ENCODE peak calls at places on chromosomes 5 and 9, in six cellular contexts. U is PC-3; Z is mesendoderm; T is neuronal stem cell; A is CD4-positive, CD25-positive, alpha-beta regulatory T cell; J is IMR-90. P is an unnamed sample. For H3K4me1, the result is how much of the 10 kb centered on the place peaks cover.

GRCh38 chr9:16867571-16868311 is 2.7 kb downstream of the BNC2 start:
- DNase-seq in U (peak), Z (peak), T (no peak), A (no peak), J (peak), P (no peak)

GRCh38 chr5:78591227-78591626 is 57.3 kb downstream of the LHFPL2 start:
- DNase-seq in U (peak), Z (peak), T (no peak), A (no peak), J (peak), P (no peak)

GRCh38 chr9:136260936-136261472 is 15.4 kb upstream of the QSOX2 start:
- DNase-seq in U (no peak), Z (no peak), T (no peak), A (no peak), J (no peak), P (no peak)

GRCh38 chr5:26828294-26828693 is 210.1 kb downstream of the CDH9 start:
- DNase-seq in U (no peak), Z (no peak), T (no peak), A (no peak), J (no peak), P (no peak)

GRCh38 chr5:96726802-96727201 is 64.6 kb downstream of the CAST start:
- DNase-seq in U (no peak), Z (peak), T (no peak), A (no peak), J (no peak), P (no peak)

GRCh38 chr9:18056993-18057369 is 417.0 kb upstream of the ADAMTSL1 start:
- DNase-seq in U (no peak), Z (no peak), T (no peak), A (no peak), J (no peak), P (no peak)

GRCh38 chr5:146369691-146370090 is 31.1 kb downstream of the POU4F3 start:
- DNase-seq in U (peak), Z (no peak), T (no peak), A (no peak), J (peak), P (no peak)

GRCh38 chr5:73763300-73764032 is 137.5 kb downstream of the ARHGEF28 start:
- DNase-seq in U (peak), Z (no peak), T (no peak), A (no peak), J (no peak), P (peak)

GRCh38 chr9:91586282-91586681 is 162.7 kb upstream of the NFIL3 start:
- DNase-seq in U (no peak), Z (no peak), T (no peak), A (no peak), J (no peak), P (no peak)

GRCh38 chr9:89814340-89815040 is 209.7 kb downstream of the GADD45G start:
- DNase-seq in U (no peak), Z (no peak), T (no peak), A (no peak), J (peak), P (no peak)

GRCh38 chr5:174140452-174140851 is 94.9 kb downstream of the NSG2 start:
- DNase-seq in U (no peak), Z (peak), T (no peak), A (no peak), J (no peak), P (no peak)

GRCh38 chr5:43553381-43553780 is 3.5 kb downstream of the PAIP1 start:
- DNase-seq in U (peak), Z (peak), T (no peak), A (no peak), J (peak), P (no peak)

GRCh38 chr5:134500699-134501430 is 24.6 kb upstream of the JADE2 start:
- DNase-seq in U (no peak), Z (no peak), T (no peak), A (no peak), J (peak), P (no peak)

GRCh38 chr5:80928073-80928472 is 32.1 kb upstream of the RASGRF2 start:
- DNase-seq in U (no peak), Z (no peak), T (no peak), A (no peak), J (no peak), P (no peak)

GRCh38 chr5:12570688-12571087 is 666.4 kb upstream of the CTNND2 start:
- DNase-seq in U (peak), Z (no peak), T (no peak), A (no peak), J (no peak), P (no peak)

GRCh38 chr5:122902263-122902662 is 56.9 kb downstream of the SNX24 start:
- DNase-seq in U (no peak), Z (no peak), T (no peak), A (no peak), J (no peak), P (no peak)

GRCh38 chr5:87116821-87117512 is 150.7 kb upstream of the RASA1 start:
- DNase-seq in U (peak), Z (no peak), T (no peak), A (no peak), J (peak), P (no peak)

GRCh38 chr5:68271124-68271523 is 55.6 kb downstream of the PIK3R1 start:
- DNase-seq in U (no peak), Z (no peak), T (no peak), A (no peak), J (no peak), P (no peak)

GRCh38 chr5:68269820-68270219 is 54.3 kb downstream of the PIK3R1 start:
- DNase-seq in U (no peak), Z (no peak), T (no peak), A (no peak), J (no peak), P (no peak)

GRCh38 chr5:68268363-68269130 is 53.0 kb downstream of the PIK3R1 start:
- DNase-seq in U (no peak), Z (no peak), T (no peak), A (no peak), J (no peak), P (no peak)

GRCh38 chr5:68272289-68272688 is 56.7 kb downstream of the PIK3R1 start:
- DNase-seq in U (peak), Z (no peak), T (no peak), A (peak), J (peak), P (no peak)

DNA sequence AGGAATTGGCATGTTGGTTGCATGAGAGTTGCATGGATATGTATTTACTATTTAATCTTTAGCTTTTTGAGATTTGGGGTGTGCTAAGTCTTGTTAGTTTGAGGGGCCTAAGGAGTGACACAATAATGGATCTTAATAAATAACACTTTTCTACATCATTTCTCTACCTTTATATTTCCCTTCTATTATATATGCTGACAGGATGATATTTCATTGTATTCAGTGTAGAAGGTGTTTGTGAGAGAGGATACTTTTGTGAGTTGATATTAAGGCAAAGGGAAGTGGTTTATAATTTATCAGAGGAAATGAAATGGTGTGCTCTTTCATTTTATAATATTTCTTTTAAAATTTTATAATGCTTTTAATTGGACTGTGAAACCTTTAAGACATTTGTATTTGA is 55.0 kb downstream of the PIK3R1 start:
- DNase-seq in U (no peak), Z (no peak), T (no peak), A (no peak), J (no peak), P (no peak)
- H3K4me1 ChIP-seq in U (under half), Z (under half), T (under half), A (half or more), J (under half), P (under half)

GRCh38 chr9:93864840-93865239 is 90.3 kb downstream of the BARX1 start:
- DNase-seq in U (no peak), Z (no peak), T (no peak), A (no peak), J (no peak), P (no peak)
- H3K4me3 ChIP-seq in U (no peak), Z (no peak), T (no peak), A (no peak), J (no peak), P (no peak)

GRCh38 chr9:28031521-28032177 is 458.4 kb upstream of the C9orf72 start:
- DNase-seq in U (no peak), Z (peak), T (peak), A (no peak), J (no peak), P (no peak)
- H3K4me1 ChIP-seq in U (under half), Z (under half), T (under half), A (under half), J (under half), P (under half)

DNA sequence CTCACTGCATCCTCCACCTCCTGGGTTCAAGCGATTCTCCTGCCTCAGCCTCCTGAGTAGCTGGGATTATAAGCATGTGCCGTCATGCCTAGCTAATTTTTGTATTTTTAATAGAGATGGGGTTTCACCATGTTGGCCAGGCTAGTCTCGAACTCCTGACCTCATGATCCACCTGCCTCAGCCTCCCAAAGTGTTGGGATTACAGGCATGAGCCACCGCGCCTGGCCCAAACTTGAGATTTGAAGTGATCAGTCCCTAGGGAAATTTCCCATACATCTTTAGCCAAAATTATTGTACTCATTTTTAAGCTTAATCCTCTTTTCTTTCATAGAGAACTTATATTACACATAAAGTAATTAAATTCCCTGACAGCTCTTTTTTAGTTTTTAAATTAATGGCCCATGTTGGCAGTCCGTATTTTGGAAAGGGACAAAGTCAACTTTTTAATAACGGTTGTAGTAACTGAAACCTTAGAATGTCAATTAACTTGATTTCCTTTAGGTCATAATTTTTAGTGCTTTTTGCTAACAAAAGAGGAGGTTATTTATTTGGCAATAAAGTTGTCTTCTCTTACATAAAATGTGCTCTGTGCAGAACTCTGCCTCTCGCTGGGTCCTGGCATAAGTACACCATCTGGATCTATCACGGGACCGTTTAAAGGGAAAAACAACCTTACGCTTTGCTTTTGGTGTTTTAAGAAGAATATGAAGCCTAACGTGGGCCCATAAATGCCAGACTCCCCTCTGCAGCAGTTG is 142.3 kb upstream of the OTULINL start:
- DNase-seq in U (no peak), Z (no peak), T (no peak), A (no peak), J (no peak), P (no peak)
- H3K4me3 ChIP-seq in U (no peak), Z (no peak), T (no peak), A (no peak), J (no peak), P (no peak)

GRCh38 chr9:133708770-133709611 is 29.2 kb downstream of the SARDH start:
- DNase-seq in U (no peak), Z (no peak), T (no peak), A (peak), J (no peak), P (no peak)
- H3K4me1 ChIP-seq in U (under half), Z (under half), T (under half), A (under half), J (under half), P (under half)

DNA sequence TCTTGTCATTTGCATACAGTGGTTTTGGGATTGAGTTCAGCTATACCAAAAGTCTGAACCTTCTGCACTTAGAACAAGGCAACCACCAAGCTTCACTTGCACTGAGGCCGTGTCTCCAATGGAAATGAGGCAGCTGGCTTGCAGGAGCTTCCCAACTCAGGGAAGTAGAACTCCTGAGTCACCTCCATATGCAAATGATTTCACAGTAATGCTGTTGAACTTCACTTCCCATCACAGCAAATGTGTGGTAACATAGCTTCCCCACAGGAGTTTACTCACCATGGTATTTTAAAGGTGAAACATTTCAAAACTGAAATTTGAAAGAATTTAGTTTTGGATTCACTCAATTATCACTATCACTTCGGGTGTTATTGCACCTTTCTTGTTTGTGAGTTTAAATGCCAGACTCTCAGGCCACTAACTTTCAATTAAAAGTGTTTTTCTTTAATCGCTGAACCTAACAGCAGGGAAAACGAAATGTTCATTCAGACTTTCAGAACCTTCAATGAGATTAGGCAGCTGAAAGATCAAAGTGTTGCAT is 9.0 kb downstream of the CD274 start:
- DNase-seq in U (no peak), Z (peak), T (no peak), A (no peak), J (no peak), P (no peak)
- H3K4me3 ChIP-seq in U (no peak), Z (no peak), T (no peak), A (no peak), J (no peak), P (no peak)

GRCh38 chr9:112120046-112120373 is 55.1 kb downstream of the SUSD1 start:
- DNase-seq in U (no peak), Z (no peak), T (no peak), A (no peak), J (no peak), P (no peak)

GRCh38 chr9:112121633-112122032 is 53.5 kb downstream of the SUSD1 start:
- DNase-seq in U (no peak), Z (no peak), T (no peak), A (no peak), J (no peak), P (no peak)

GRCh38 chr9:112119225-112120045 is 55.7 kb downstream of the SUSD1 start:
- DNase-seq in U (no peak), Z (peak), T (no peak), A (no peak), J (peak), P (no peak)

GRCh38 chr9:112124156-112124555 is 50.9 kb downstream of the SUSD1 start:
- DNase-seq in U (no peak), Z (no peak), T (no peak), A (no peak), J (no peak), P (no peak)

DNA sequence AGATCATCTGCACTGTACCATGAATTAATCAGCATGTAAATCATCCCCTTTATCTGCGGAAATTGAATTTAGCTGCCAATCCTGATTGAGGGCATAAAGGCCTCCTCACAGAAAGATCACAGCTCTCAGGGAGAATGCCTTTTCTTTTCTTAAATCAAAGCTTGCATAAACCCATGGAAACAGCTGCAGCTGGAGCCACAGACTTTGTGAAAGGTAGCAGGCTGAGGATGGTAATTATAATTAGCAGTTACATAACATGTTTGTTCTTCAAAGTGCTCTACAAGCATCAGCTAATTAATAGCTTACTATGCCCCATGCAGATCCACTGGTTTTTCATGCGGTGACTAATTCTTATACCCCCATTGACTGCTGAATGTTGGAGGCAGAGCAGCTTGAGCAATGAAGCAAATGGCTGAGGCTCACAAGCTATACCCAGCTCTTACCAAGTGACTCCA is 54.6 kb downstream of the SUSD1 start:
- DNase-seq in U (no peak), Z (peak), T (no peak), A (no peak), J (no peak), P (no peak)
- H3K4me1 ChIP-seq in U (under half), Z (under half), T (under half), A (under half), J (under half), P (under half)

DNA sequence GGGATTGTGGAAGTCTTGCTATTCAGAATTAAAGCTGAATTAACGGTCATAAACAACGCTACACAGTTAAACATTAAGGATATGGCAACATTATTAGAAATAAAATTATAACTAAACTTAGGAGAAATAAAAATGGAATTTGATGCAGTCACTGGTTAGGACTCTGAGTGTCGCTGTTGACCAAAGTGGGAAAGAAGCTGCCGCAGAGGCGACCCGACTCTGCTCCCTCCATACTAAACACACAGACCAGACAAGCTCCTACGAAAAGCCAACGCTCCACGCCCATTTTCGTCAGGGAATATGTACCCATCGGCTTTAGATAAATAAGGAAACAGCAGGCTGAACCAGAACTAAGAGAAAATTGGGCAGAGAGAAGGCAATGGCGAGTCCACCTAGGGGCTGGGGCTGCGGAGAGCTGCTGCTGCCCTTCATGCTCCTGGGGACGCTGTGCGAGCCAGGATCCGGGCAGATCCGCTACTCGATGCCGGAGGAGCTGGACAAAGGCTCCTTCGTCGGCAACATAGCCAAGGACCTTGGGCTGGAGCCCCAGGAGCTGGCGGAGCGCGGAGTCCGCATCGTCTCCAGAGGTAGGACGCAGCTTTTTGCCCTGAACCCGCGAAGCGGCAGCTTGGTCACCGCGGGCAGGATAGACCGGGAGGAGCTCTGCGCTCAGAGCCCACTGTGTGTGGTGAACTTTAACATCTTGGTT is at the start of gene PCDHGA5:
- DNase-seq in U (peak), Z (no peak), T (no peak), A (no peak), J (peak), P (no peak)
- H3K4me3 ChIP-seq in U (peak), Z (no peak), T (no peak), A (no peak), J (peak), P (no peak)

P was measured in HAP-1.